ENCODE peak calls at places on chromosomes 7 and 10, in eight cellular contexts. One of them, this sample, is unnamed.

GRCh38 chr10:3400368-3400767 is 227.8 kb upstream of the PITRM1 start:
- DNase-seq in activated naive CD8-positive, alpha-beta T cell treated with anti-CD3 and anti-CD28 coated beads for 36 hours: no peak
- DNase-seq in NCI-H2107: no peak
- DNase-seq in naive thymus-derived CD8-positive, alpha-beta T cell: no peak
- DNase-seq in stimulated activated CD8-positive, alpha-beta memory T cell treated with anti-CD3 and anti-CD28 coated beads, Interleukin-7, amount 100 ng/mL, for 24 hours: no peak
- DNase-seq in activated CD4-positive, alpha-beta T cell treated with anti-CD3 and anti-CD28 coated beads for 4 hours: no peak
- DNase-seq in prostate gland: no peak
- DNase-seq in stimulated activated naive B cell treated with anti-CD40 and anti-IgM and Interleukin-4, amounts not matched to agents 10 μg/mL and 1 μg/mL and 100 μg/mL, for 72 hours: no peak
- DNase-seq in this sample: no peak

GRCh38 chr10:127449491-127449890 is 99.6 kb upstream of the NPS start:
- DNase-seq in activated naive CD8-positive, alpha-beta T cell treated with anti-CD3 and anti-CD28 coated beads for 36 hours: no peak
- DNase-seq in NCI-H2107: no peak
- DNase-seq in naive thymus-derived CD8-positive, alpha-beta T cell: no peak
- DNase-seq in stimulated activated CD8-positive, alpha-beta memory T cell treated with anti-CD3 and anti-CD28 coated beads, Interleukin-7, amount 100 ng/mL, for 24 hours: no peak
- DNase-seq in activated CD4-positive, alpha-beta T cell treated with anti-CD3 and anti-CD28 coated beads for 4 hours: no peak
- DNase-seq in prostate gland: no peak
- DNase-seq in stimulated activated naive B cell treated with anti-CD40 and anti-IgM and Interleukin-4, amounts not matched to agents 10 μg/mL and 1 μg/mL and 100 μg/mL, for 72 hours: no peak
- DNase-seq in this sample: no peak

GRCh38 chr10:48249763-48250351 is 24.6 kb downstream of the FRMPD2 start:
- DNase-seq in activated naive CD8-positive, alpha-beta T cell treated with anti-CD3 and anti-CD28 coated beads for 36 hours: no peak
- DNase-seq in NCI-H2107: no peak
- DNase-seq in naive thymus-derived CD8-positive, alpha-beta T cell: no peak
- DNase-seq in stimulated activated CD8-positive, alpha-beta memory T cell treated with anti-CD3 and anti-CD28 coated beads, Interleukin-7, amount 100 ng/mL, for 24 hours: no peak
- DNase-seq in activated CD4-positive, alpha-beta T cell treated with anti-CD3 and anti-CD28 coated beads for 4 hours: no peak
- DNase-seq in prostate gland: no peak
- DNase-seq in stimulated activated naive B cell treated with anti-CD40 and anti-IgM and Interleukin-4, amounts not matched to agents 10 μg/mL and 1 μg/mL and 100 μg/mL, for 72 hours: no peak
- DNase-seq in this sample: no peak

GRCh38 chr10:77441541-77442175 is 195.9 kb downstream of the KCNMA1 start:
- DNase-seq in activated naive CD8-positive, alpha-beta T cell treated with anti-CD3 and anti-CD28 coated beads for 36 hours: no peak
- DNase-seq in NCI-H2107: no peak
- DNase-seq in naive thymus-derived CD8-positive, alpha-beta T cell: no peak
- DNase-seq in stimulated activated CD8-positive, alpha-beta memory T cell treated with anti-CD3 and anti-CD28 coated beads, Interleukin-7, amount 100 ng/mL, for 24 hours: no peak
- DNase-seq in activated CD4-positive, alpha-beta T cell treated with anti-CD3 and anti-CD28 coated beads for 4 hours: no peak
- DNase-seq in prostate gland: no peak
- DNase-seq in stimulated activated naive B cell treated with anti-CD40 and anti-IgM and Interleukin-4, amounts not matched to agents 10 μg/mL and 1 μg/mL and 100 μg/mL, for 72 hours: no peak
- DNase-seq in this sample: no peak

GRCh38 chr10:103576862-103577261 is 83.4 kb downstream of the NEURL1 start:
- DNase-seq in activated naive CD8-positive, alpha-beta T cell treated with anti-CD3 and anti-CD28 coated beads for 36 hours: no peak
- DNase-seq in NCI-H2107: no peak
- DNase-seq in naive thymus-derived CD8-positive, alpha-beta T cell: no peak
- DNase-seq in stimulated activated CD8-positive, alpha-beta memory T cell treated with anti-CD3 and anti-CD28 coated beads, Interleukin-7, amount 100 ng/mL, for 24 hours: no peak
- DNase-seq in activated CD4-positive, alpha-beta T cell treated with anti-CD3 and anti-CD28 coated beads for 4 hours: no peak
- DNase-seq in prostate gland: no peak
- DNase-seq in stimulated activated naive B cell treated with anti-CD40 and anti-IgM and Interleukin-4, amounts not matched to agents 10 μg/mL and 1 μg/mL and 100 μg/mL, for 72 hours: no peak
- DNase-seq in this sample: peak; percentile 36

GRCh38 chr7:91201731-91202130 is 62.5 kb upstream of the FZD1 start:
- DNase-seq in activated naive CD8-positive, alpha-beta T cell treated with anti-CD3 and anti-CD28 coated beads for 36 hours: no peak
- DNase-seq in NCI-H2107: peak; percentile 31
- DNase-seq in naive thymus-derived CD8-positive, alpha-beta T cell: no peak
- DNase-seq in stimulated activated CD8-positive, alpha-beta memory T cell treated with anti-CD3 and anti-CD28 coated beads, Interleukin-7, amount 100 ng/mL, for 24 hours: no peak
- DNase-seq in activated CD4-positive, alpha-beta T cell treated with anti-CD3 and anti-CD28 coated beads for 4 hours: no peak
- DNase-seq in prostate gland: no peak
- DNase-seq in stimulated activated naive B cell treated with anti-CD40 and anti-IgM and Interleukin-4, amounts not matched to agents 10 μg/mL and 1 μg/mL and 100 μg/mL, for 72 hours: no peak
- DNase-seq in this sample: peak; percentile 17

GRCh38 chr10:33298110-33298509 is 36.4 kb downstream of the NRP1 start:
- DNase-seq in activated naive CD8-positive, alpha-beta T cell treated with anti-CD3 and anti-CD28 coated beads for 36 hours: no peak
- DNase-seq in NCI-H2107: no peak
- DNase-seq in naive thymus-derived CD8-positive, alpha-beta T cell: no peak
- DNase-seq in stimulated activated CD8-positive, alpha-beta memory T cell treated with anti-CD3 and anti-CD28 coated beads, Interleukin-7, amount 100 ng/mL, for 24 hours: no peak
- DNase-seq in activated CD4-positive, alpha-beta T cell treated with anti-CD3 and anti-CD28 coated beads for 4 hours: no peak
- DNase-seq in prostate gland: no peak
- DNase-seq in stimulated activated naive B cell treated with anti-CD40 and anti-IgM and Interleukin-4, amounts not matched to agents 10 μg/mL and 1 μg/mL and 100 μg/mL, for 72 hours: no peak
- DNase-seq in this sample: no peak

GRCh38 chr10:129055966-129056365 is 411.1 kb upstream of the MGMT start:
- DNase-seq in activated naive CD8-positive, alpha-beta T cell treated with anti-CD3 and anti-CD28 coated beads for 36 hours: no peak
- DNase-seq in NCI-H2107: no peak
- DNase-seq in naive thymus-derived CD8-positive, alpha-beta T cell: no peak
- DNase-seq in stimulated activated CD8-positive, alpha-beta memory T cell treated with anti-CD3 and anti-CD28 coated beads, Interleukin-7, amount 100 ng/mL, for 24 hours: no peak
- DNase-seq in activated CD4-positive, alpha-beta T cell treated with anti-CD3 and anti-CD28 coated beads for 4 hours: no peak
- DNase-seq in prostate gland: no peak
- DNase-seq in stimulated activated naive B cell treated with anti-CD40 and anti-IgM and Interleukin-4, amounts not matched to agents 10 μg/mL and 1 μg/mL and 100 μg/mL, for 72 hours: no peak
- DNase-seq in this sample: no peak

GRCh38 chr10:4069491-4069890 is 284.5 kb upstream of the KLF6 start:
- DNase-seq in activated naive CD8-positive, alpha-beta T cell treated with anti-CD3 and anti-CD28 coated beads for 36 hours: no peak
- DNase-seq in NCI-H2107: no peak
- DNase-seq in naive thymus-derived CD8-positive, alpha-beta T cell: no peak
- DNase-seq in stimulated activated CD8-positive, alpha-beta memory T cell treated with anti-CD3 and anti-CD28 coated beads, Interleukin-7, amount 100 ng/mL, for 24 hours: no peak
- DNase-seq in activated CD4-positive, alpha-beta T cell treated with anti-CD3 and anti-CD28 coated beads for 4 hours: no peak
- DNase-seq in prostate gland: no peak
- DNase-seq in stimulated activated naive B cell treated with anti-CD40 and anti-IgM and Interleukin-4, amounts not matched to agents 10 μg/mL and 1 μg/mL and 100 μg/mL, for 72 hours: no peak
- DNase-seq in this sample: no peak

GRCh38 chr10:123016228-123016627 is 7.4 kb downstream of the ACADSB start:
- DNase-seq in activated naive CD8-positive, alpha-beta T cell treated with anti-CD3 and anti-CD28 coated beads for 36 hours: no peak
- DNase-seq in NCI-H2107: no peak
- DNase-seq in naive thymus-derived CD8-positive, alpha-beta T cell: no peak
- DNase-seq in stimulated activated CD8-positive, alpha-beta memory T cell treated with anti-CD3 and anti-CD28 coated beads, Interleukin-7, amount 100 ng/mL, for 24 hours: no peak
- DNase-seq in activated CD4-positive, alpha-beta T cell treated with anti-CD3 and anti-CD28 coated beads for 4 hours: no peak
- DNase-seq in prostate gland: no peak
- DNase-seq in stimulated activated naive B cell treated with anti-CD40 and anti-IgM and Interleukin-4, amounts not matched to agents 10 μg/mL and 1 μg/mL and 100 μg/mL, for 72 hours: no peak
- DNase-seq in this sample: no peak

GRCh38 chr7:21941570-21942224 is 4.0 kb downstream of the CDCA7L start:
- DNase-seq in activated naive CD8-positive, alpha-beta T cell treated with anti-CD3 and anti-CD28 coated beads for 36 hours: no peak
- DNase-seq in NCI-H2107: no peak
- DNase-seq in naive thymus-derived CD8-positive, alpha-beta T cell: no peak
- DNase-seq in stimulated activated CD8-positive, alpha-beta memory T cell treated with anti-CD3 and anti-CD28 coated beads, Interleukin-7, amount 100 ng/mL, for 24 hours: no peak
- DNase-seq in activated CD4-positive, alpha-beta T cell treated with anti-CD3 and anti-CD28 coated beads for 4 hours: no peak
- DNase-seq in prostate gland: no peak
- DNase-seq in stimulated activated naive B cell treated with anti-CD40 and anti-IgM and Interleukin-4, amounts not matched to agents 10 μg/mL and 1 μg/mL and 100 μg/mL, for 72 hours: peak; percentile 44
- DNase-seq in this sample: no peak

GRCh38 chr7:135077642-135078041 is 70.2 kb upstream of the TMEM140 start:
- DNase-seq in activated naive CD8-positive, alpha-beta T cell treated with anti-CD3 and anti-CD28 coated beads for 36 hours: no peak
- DNase-seq in NCI-H2107: no peak
- DNase-seq in naive thymus-derived CD8-positive, alpha-beta T cell: no peak
- DNase-seq in stimulated activated CD8-positive, alpha-beta memory T cell treated with anti-CD3 and anti-CD28 coated beads, Interleukin-7, amount 100 ng/mL, for 24 hours: no peak
- DNase-seq in activated CD4-positive, alpha-beta T cell treated with anti-CD3 and anti-CD28 coated beads for 4 hours: no peak
- DNase-seq in prostate gland: no peak
- DNase-seq in stimulated activated naive B cell treated with anti-CD40 and anti-IgM and Interleukin-4, amounts not matched to agents 10 μg/mL and 1 μg/mL and 100 μg/mL, for 72 hours: no peak
- DNase-seq in this sample: no peak

This sample was measured in NCI-H774.